ENCODE peak calls at places on chromosomes 11 and 22, in nine cellular contexts. G is GM03348; O is erythroblast; H is left ventricle myocardium inferior; B is activated naive CD8-positive, alpha-beta T cell treated with anti-CD3 and anti-CD28 coated beads, Interleukin-2, amount 10 ng/mL, durations not matched to agents 7 days and 5 days; D is stimulated activated CD4-positive, alpha-beta T cell treated with anti-CD3 and anti-CD28 coated beads, Interleukin-2, amount 100 ng/mL, for 48 hours; E is activated T-cell treated with anti-CD3 and anti-CD28 coated beads, Interleukin-2, amount 50 U/mL, for 48 hours; K is AG09319; S is NCI-H1417. L is an unnamed sample.

GRCh38 chr22:30636226-30637077 is 871 bp downstream of the SLC35E4 start:
- DNase-seq in O (no peak), K (no peak), B (peak), H (peak), G (peak), D (no peak), E (peak), S (no peak), L (peak)

GRCh38 chr11:65648997-65649491 is 11.1 kb downstream of the SIPA1 start:
- DNase-seq in O (no peak), G (no peak), D (no peak), B (no peak), K (no peak), E (no peak), H (no peak), S (no peak), L (no peak)

GRCh38 chr11:44564653-44565007 is 833 bp upstream of the CD82 start:
- DNase-seq in D (no peak), H (peak), S (no peak), O (no peak), B (no peak), E (no peak), G (peak), K (peak), L (peak)

GRCh38 chr22:46761539-46762237 is 762 bp upstream of the TBC1D22A start:
- DNase-seq in O (peak), G (no peak), H (no peak), K (no peak), S (no peak), E (no peak), B (no peak), D (no peak), L (no peak)

GRCh38 chr11:57662893-57663292 is 5.0 kb upstream of the ZDHHC5 start:
- DNase-seq in D (no peak), S (no peak), E (no peak), B (no peak), G (no peak), H (no peak), O (peak), K (no peak), L (no peak)

GRCh38 chr22:36588285-36588684 is 59.3 kb upstream of the EIF3D start:
- DNase-seq in H (no peak), D (no peak), E (no peak), G (no peak), B (no peak), S (no peak), O (no peak), K (no peak), L (no peak)

GRCh38 chr22:19915287-19915954 is 26.2 kb upstream of the COMT start:
- DNase-seq in B (no peak), H (no peak), K (no peak), O (no peak), E (no peak), S (no peak), D (no peak), G (no peak), L (no peak)

GRCh38 chr11:124482362-124483147 is 37.1 kb upstream of the OR8B8 start:
- DNase-seq in D (no peak), S (no peak), G (no peak), B (no peak), K (no peak), O (peak), E (no peak), H (no peak), L (no peak)

GRCh38 chr22:17376950-17377349 is 7.7 kb downstream of the CECR2 start:
- DNase-seq in H (no peak), E (no peak), O (no peak), B (no peak), K (no peak), D (no peak), G (no peak), S (no peak), L (no peak)

GRCh38 chr22:40951795-40952602 is 821 bp downstream of the RBX1 start:
- DNase-seq in K (no peak), O (peak), G (no peak), S (no peak), E (no peak), D (peak), B (no peak), H (no peak), L (no peak)

GRCh38 chr22:26170112-26170492 is 840 bp downstream of the SEZ6L start:
- DNase-seq in O (no peak), E (no peak), B (no peak), S (no peak), G (no peak), H (no peak), D (no peak), K (no peak), L (no peak)

GRCh38 chr22:19631899-19632670 is 82.2 kb upstream of the SEPTIN5 start:
- DNase-seq in B (peak), D (no peak), E (no peak), K (no peak), S (no peak), H (no peak), G (peak), O (peak), L (no peak)

GRCh38 chr22:30202531-30203006 is 44.0 kb downstream of the LIF start:
- DNase-seq in B (no peak), G (no peak), D (no peak), K (peak), E (no peak), O (no peak), S (no peak), H (no peak), L (no peak)

GRCh38 chr11:2166091-2166851 is 5.3 kb upstream of the INS start:
- DNase-seq in B (peak), D (peak), G (peak), K (no peak), E (peak), O (peak), H (no peak), S (no peak), L (no peak)

GRCh38 chr22:30301995-30302809 is 12.9 kb upstream of the CASTOR1 start:
- DNase-seq in K (peak), O (no peak), B (no peak), G (peak), S (no peak), H (peak), E (no peak), D (no peak), L (no peak)

GRCh38 chr11:107683807-107684206 is 28.0 kb downstream of the SLN start:
- DNase-seq in K (no peak), D (no peak), H (no peak), B (no peak), O (no peak), G (no peak), E (no peak), S (no peak), L (no peak)

GRCh38 chr11:64741393-64742086 is 2.4 kb downstream of the RASGRP2 start:
- DNase-seq in O (no peak), S (no peak), K (no peak), G (no peak), B (no peak), E (no peak), H (no peak), D (no peak), L (no peak)

GRCh38 chr11:57471496-57471895 is 11.2 kb downstream of the RTN4RL2 start:
- DNase-seq in O (no peak), B (no peak), G (no peak), H (no peak), S (no peak), E (no peak), K (no peak), D (no peak), L (peak)

GRCh38 chr11:117833401-117833891 is 8.9 kb upstream of the FXYD2 start:
- DNase-seq in S (peak), B (no peak), E (peak), O (no peak), H (no peak), G (no peak), D (no peak), K (no peak), L (peak)

GRCh38 chr11:1152316-1153104 is 5.2 kb upstream of the MUC5AC start:
- DNase-seq in K (no peak), H (no peak), S (no peak), D (no peak), E (peak), G (peak), O (no peak), B (peak), L (no peak)

GRCh38 chr22:19756288-19757128 is 4.1 kb upstream of the TBX1 start:
- DNase-seq in G (peak), B (peak), D (peak), E (peak), H (no peak), O (peak), K (no peak), S (no peak), L (no peak)

GRCh38 chr22:23187871-23188700 is 7.8 kb downstream of the BCR start:
- DNase-seq in S (peak), E (no peak), G (no peak), O (no peak), H (no peak), K (no peak), D (no peak), B (no peak), L (no peak)

GRCh38 chr11:2041963-2042362 is 44.3 kb upstream of the H19 start:
- DNase-seq in H (no peak), E (no peak), K (no peak), S (no peak), B (no peak), O (no peak), D (no peak), G (no peak), L (no peak)

GRCh38 chr22:29255064-29255621 is 12.6 kb downstream of the RHBDD3 start:
- DNase-seq in G (no peak), H (no peak), E (no peak), B (no peak), O (no peak), D (no peak), S (no peak), K (no peak), L (no peak)

GRCh38 chr22:44991218-44991617 is 18.6 kb downstream of the PHF21B start:
- DNase-seq in H (no peak), O (no peak), G (no peak), K (no peak), D (no peak), S (no peak), E (no peak), B (no peak), L (no peak)

GRCh38 chr11:1829039-1829820 is 5.6 kb upstream of the SYT8 start:
- DNase-seq in E (no peak), B (no peak), S (no peak), G (peak), H (no peak), O (no peak), K (no peak), D (no peak), L (peak)